ENCODE peak calls at places on chromosomes 11 and 22, in eight cellular contexts. One of them, this sample, is unnamed.

GRCh38 chr11:118602331-118602730 is 5.1 kb upstream of the PHLDB1 start:
- DNase-seq in suprapubic skin: no peak
- DNase-seq in cardiac muscle cell: no peak
- DNase-seq in heart left ventricle: peak
- DNase-seq in OCI-LY7: no peak
- DNase-seq in right lobe of liver: no peak
- DNase-seq in left ventricle myocardium inferior: peak
- DNase-seq in epithelial cell of esophagus: no peak
- DNase-seq in this sample: no peak

GRCh38 chr22:45802074-45802473 is 130.4 kb downstream of the ATXN10 start:
- DNase-seq in suprapubic skin: no peak
- DNase-seq in cardiac muscle cell: no peak
- DNase-seq in heart left ventricle: no peak
- DNase-seq in OCI-LY7: no peak
- DNase-seq in right lobe of liver: no peak
- DNase-seq in left ventricle myocardium inferior: no peak
- DNase-seq in epithelial cell of esophagus: peak
- DNase-seq in this sample: no peak

GRCh38 chr11:85772700-85773099 is 38.2 kb downstream of the SYTL2 start:
- DNase-seq in suprapubic skin: no peak
- DNase-seq in cardiac muscle cell: peak
- DNase-seq in heart left ventricle: no peak
- DNase-seq in OCI-LY7: no peak
- DNase-seq in right lobe of liver: no peak
- DNase-seq in left ventricle myocardium inferior: no peak
- DNase-seq in epithelial cell of esophagus: no peak
- DNase-seq in this sample: no peak

GRCh38 chr11:102623998-102624397 is 1.1 kb downstream of the MMP20 start:
- DNase-seq in suprapubic skin: no peak
- DNase-seq in cardiac muscle cell: no peak
- DNase-seq in heart left ventricle: no peak
- DNase-seq in OCI-LY7: no peak
- DNase-seq in right lobe of liver: no peak
- DNase-seq in left ventricle myocardium inferior: no peak
- DNase-seq in epithelial cell of esophagus: no peak
- DNase-seq in this sample: no peak

GRCh38 chr11:102596578-102596977 is 28.6 kb downstream of the MMP20 start:
- DNase-seq in suprapubic skin: no peak
- DNase-seq in cardiac muscle cell: no peak
- DNase-seq in heart left ventricle: no peak
- DNase-seq in OCI-LY7: no peak
- DNase-seq in right lobe of liver: no peak
- DNase-seq in left ventricle myocardium inferior: no peak
- DNase-seq in epithelial cell of esophagus: no peak
- DNase-seq in this sample: no peak

GRCh38 chr22:28139993-28140392 is 220.9 kb upstream of the PITPNB start:
- DNase-seq in suprapubic skin: no peak
- DNase-seq in cardiac muscle cell: peak
- DNase-seq in heart left ventricle: no peak
- DNase-seq in OCI-LY7: no peak
- DNase-seq in right lobe of liver: no peak
- DNase-seq in left ventricle myocardium inferior: no peak
- DNase-seq in epithelial cell of esophagus: peak
- DNase-seq in this sample: no peak

GRCh38 chr11:22031791-22032190 is 161.1 kb upstream of the ANO5 start:
- DNase-seq in suprapubic skin: no peak
- DNase-seq in cardiac muscle cell: no peak
- DNase-seq in heart left ventricle: no peak
- DNase-seq in OCI-LY7: no peak
- DNase-seq in right lobe of liver: no peak
- DNase-seq in left ventricle myocardium inferior: no peak
- DNase-seq in epithelial cell of esophagus: no peak
- DNase-seq in this sample: no peak

GRCh38 chr11:120257346-120257745 is 17.4 kb downstream of the POU2F3 start:
- DNase-seq in suprapubic skin: no peak
- DNase-seq in cardiac muscle cell: no peak
- DNase-seq in heart left ventricle: no peak
- DNase-seq in OCI-LY7: no peak
- DNase-seq in right lobe of liver: no peak
- DNase-seq in left ventricle myocardium inferior: no peak
- DNase-seq in epithelial cell of esophagus: no peak
- DNase-seq in this sample: no peak

GRCh38 chr22:25110596-25110845 is 89.1 kb upstream of the CRYBB3 start:
- DNase-seq in suprapubic skin: no peak
- DNase-seq in cardiac muscle cell: no peak
- DNase-seq in heart left ventricle: no peak
- DNase-seq in OCI-LY7: no peak
- DNase-seq in right lobe of liver: no peak
- DNase-seq in left ventricle myocardium inferior: no peak
- DNase-seq in epithelial cell of esophagus: no peak
- DNase-seq in this sample: no peak

GRCh38 chr11:100576044-100577021 is 110.8 kb upstream of the ARHGAP42 start:
- DNase-seq in suprapubic skin: no peak
- DNase-seq in cardiac muscle cell: peak
- DNase-seq in heart left ventricle: no peak
- DNase-seq in OCI-LY7: peak
- DNase-seq in right lobe of liver: no peak
- DNase-seq in left ventricle myocardium inferior: no peak
- DNase-seq in epithelial cell of esophagus: peak
- DNase-seq in this sample: no peak

GRCh38 chr22:37816543-37817180 is 6.5 kb upstream of the GALR3 start:
- DNase-seq in suprapubic skin: no peak
- DNase-seq in cardiac muscle cell: no peak
- DNase-seq in heart left ventricle: no peak
- DNase-seq in OCI-LY7: no peak
- DNase-seq in right lobe of liver: peak
- DNase-seq in left ventricle myocardium inferior: no peak
- DNase-seq in epithelial cell of esophagus: no peak
- DNase-seq in this sample: no peak

GRCh38 chr11:77705195-77705876 is 67.7 kb upstream of the CLNS1A start:
- DNase-seq in suprapubic skin: no peak
- DNase-seq in cardiac muscle cell: no peak
- DNase-seq in heart left ventricle: no peak
- DNase-seq in OCI-LY7: no peak
- DNase-seq in right lobe of liver: no peak
- DNase-seq in left ventricle myocardium inferior: no peak
- DNase-seq in epithelial cell of esophagus: peak
- DNase-seq in this sample: no peak

GRCh38 chr11:86676533-86677154 is 4.2 kb upstream of the ME3 start:
- DNase-seq in suprapubic skin: no peak
- DNase-seq in cardiac muscle cell: peak
- DNase-seq in heart left ventricle: no peak
- DNase-seq in OCI-LY7: peak
- DNase-seq in right lobe of liver: no peak
- DNase-seq in left ventricle myocardium inferior: no peak
- DNase-seq in epithelial cell of esophagus: peak
- DNase-seq in this sample: peak

GRCh38 chr11:69540118-69541000 is 58.9 kb downstream of the LINC01488 start:
- DNase-seq in suprapubic skin: no peak
- DNase-seq in cardiac muscle cell: peak
- DNase-seq in heart left ventricle: peak
- DNase-seq in OCI-LY7: no peak
- DNase-seq in right lobe of liver: no peak
- DNase-seq in left ventricle myocardium inferior: peak
- DNase-seq in epithelial cell of esophagus: no peak
- DNase-seq in this sample: peak

GRCh38 chr11:11318961-11319360 is 34.1 kb downstream of the CSNK2A3 start:
- DNase-seq in suprapubic skin: no peak
- DNase-seq in cardiac muscle cell: no peak
- DNase-seq in heart left ventricle: no peak
- DNase-seq in OCI-LY7: peak
- DNase-seq in right lobe of liver: no peak
- DNase-seq in left ventricle myocardium inferior: no peak
- DNase-seq in epithelial cell of esophagus: no peak
- DNase-seq in this sample: no peak

GRCh38 chr11:15991174-15991655 is 365.1 kb downstream of the SOX6 start:
- DNase-seq in suprapubic skin: no peak
- DNase-seq in cardiac muscle cell: no peak
- DNase-seq in heart left ventricle: no peak
- DNase-seq in OCI-LY7: no peak
- DNase-seq in right lobe of liver: no peak
- DNase-seq in left ventricle myocardium inferior: no peak
- DNase-seq in epithelial cell of esophagus: no peak
- DNase-seq in this sample: no peak

GRCh38 chr22:26837784-26838520 is 180.6 kb downstream of the MIAT start:
- DNase-seq in suprapubic skin: peak
- DNase-seq in cardiac muscle cell: no peak
- DNase-seq in heart left ventricle: no peak
- DNase-seq in OCI-LY7: no peak
- DNase-seq in right lobe of liver: no peak
- DNase-seq in left ventricle myocardium inferior: no peak
- DNase-seq in epithelial cell of esophagus: no peak
- DNase-seq in this sample: no peak

GRCh38 chr11:77092382-77092781 is 10.3 kb upstream of the OMP start:
- DNase-seq in suprapubic skin: no peak
- DNase-seq in cardiac muscle cell: no peak
- DNase-seq in heart left ventricle: no peak
- DNase-seq in OCI-LY7: no peak
- DNase-seq in right lobe of liver: peak
- DNase-seq in left ventricle myocardium inferior: peak
- DNase-seq in epithelial cell of esophagus: no peak
- DNase-seq in this sample: peak

GRCh38 chr22:23225724-23226496 is 45.6 kb downstream of the BCR start:
- DNase-seq in suprapubic skin: no peak
- DNase-seq in cardiac muscle cell: no peak
- DNase-seq in heart left ventricle: peak
- DNase-seq in OCI-LY7: no peak
- DNase-seq in right lobe of liver: no peak
- DNase-seq in left ventricle myocardium inferior: peak
- DNase-seq in epithelial cell of esophagus: peak
- DNase-seq in this sample: peak

GRCh38 chr22:24104307-24105017 is 76.8 kb upstream of the SUSD2 start:
- DNase-seq in suprapubic skin: no peak
- DNase-seq in cardiac muscle cell: no peak
- DNase-seq in heart left ventricle: no peak
- DNase-seq in OCI-LY7: no peak
- DNase-seq in right lobe of liver: peak
- DNase-seq in left ventricle myocardium inferior: no peak
- DNase-seq in epithelial cell of esophagus: no peak
- DNase-seq in this sample: peak

GRCh38 chr11:34150494-34151151 is 45.2 kb downstream of the NAT10 start:
- DNase-seq in suprapubic skin: no peak
- DNase-seq in cardiac muscle cell: no peak
- DNase-seq in heart left ventricle: no peak
- DNase-seq in OCI-LY7: no peak
- DNase-seq in right lobe of liver: no peak
- DNase-seq in left ventricle myocardium inferior: no peak
- DNase-seq in epithelial cell of esophagus: no peak
- DNase-seq in this sample: peak

GRCh38 chr11:64123102-64123434 is 42.8 kb downstream of the MACROD1 start:
- DNase-seq in suprapubic skin: no peak
- DNase-seq in cardiac muscle cell: no peak
- DNase-seq in heart left ventricle: peak
- DNase-seq in OCI-LY7: no peak
- DNase-seq in right lobe of liver: peak
- DNase-seq in left ventricle myocardium inferior: peak
- DNase-seq in epithelial cell of esophagus: peak
- DNase-seq in this sample: peak
- H3K4me3 ChIP-seq in suprapubic skin: no peak
- H3K4me3 ChIP-seq in cardiac muscle cell: no peak
- H3K4me3 ChIP-seq in heart left ventricle: no peak
- H3K4me3 ChIP-seq in OCI-LY7: no peak
- H3K4me3 ChIP-seq in right lobe of liver: no peak
- H3K4me3 ChIP-seq in left ventricle myocardium inferior: no peak
- H3K4me3 ChIP-seq in epithelial cell of esophagus: no peak
- H3K4me3 ChIP-seq in this sample: no peak

DNA sequence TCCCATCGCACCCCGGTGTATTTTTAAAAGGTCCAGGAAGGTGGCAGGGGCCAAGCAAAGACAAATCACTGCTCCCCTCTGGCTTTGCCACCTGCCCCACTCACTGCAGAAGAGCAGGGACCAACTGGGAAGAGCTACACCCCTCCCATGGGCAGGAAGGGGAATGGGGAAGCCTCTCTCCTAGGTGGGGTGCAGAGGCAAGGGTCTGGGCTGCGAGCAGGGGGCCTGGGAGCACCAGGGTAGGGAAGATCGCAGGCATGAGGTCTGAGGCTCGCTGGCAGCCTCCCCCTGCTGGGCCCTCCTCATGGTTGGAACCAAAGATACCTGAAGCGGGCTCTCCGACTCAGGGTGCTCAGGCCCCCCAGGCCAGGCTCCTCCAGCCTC is 36.8 kb downstream of the PISD start:
- DNase-seq in suprapubic skin: no peak
- DNase-seq in cardiac muscle cell: no peak
- DNase-seq in heart left ventricle: no peak
- DNase-seq in OCI-LY7: no peak
- DNase-seq in right lobe of liver: no peak
- DNase-seq in left ventricle myocardium inferior: no peak
- DNase-seq in epithelial cell of esophagus: no peak
- DNase-seq in this sample: no peak
- TF ChIP-seq CTCF in suprapubic skin: no peak
- TF ChIP-seq CTCF in cardiac muscle cell: no peak
- TF ChIP-seq CTCF in heart left ventricle: no peak
- TF ChIP-seq CTCF in OCI-LY7: no peak
- TF ChIP-seq CTCF in right lobe of liver: no peak
- TF ChIP-seq CTCF in left ventricle myocardium inferior: no peak
- TF ChIP-seq CTCF in epithelial cell of esophagus: no peak
- TF ChIP-seq CTCF in this sample: no peak

GRCh38 chr11:64712430-64713030 is 10.5 kb downstream of the NRXN2 start:
- DNase-seq in suprapubic skin: no peak
- DNase-seq in cardiac muscle cell: no peak
- DNase-seq in heart left ventricle: no peak
- DNase-seq in OCI-LY7: no peak
- DNase-seq in right lobe of liver: no peak
- DNase-seq in left ventricle myocardium inferior: no peak
- DNase-seq in epithelial cell of esophagus: no peak
- DNase-seq in this sample: no peak
- H3K4me3 ChIP-seq in suprapubic skin: no peak
- H3K4me3 ChIP-seq in cardiac muscle cell: no peak
- H3K4me3 ChIP-seq in heart left ventricle: no peak
- H3K4me3 ChIP-seq in OCI-LY7: no peak
- H3K4me3 ChIP-seq in right lobe of liver: no peak
- H3K4me3 ChIP-seq in left ventricle myocardium inferior: no peak
- H3K4me3 ChIP-seq in epithelial cell of esophagus: no peak
- H3K4me3 ChIP-seq in this sample: no peak

GRCh38 chr11:131912127-131912526 is 541.7 kb downstream of the NTM start:
- DNase-seq in suprapubic skin: no peak
- DNase-seq in cardiac muscle cell: no peak
- DNase-seq in heart left ventricle: no peak
- DNase-seq in OCI-LY7: no peak
- DNase-seq in right lobe of liver: no peak
- DNase-seq in left ventricle myocardium inferior: no peak
- DNase-seq in epithelial cell of esophagus: no peak
- DNase-seq in this sample: no peak

GRCh38 chr11:131914299-131914902 is 544.0 kb downstream of the NTM start:
- DNase-seq in suprapubic skin: no peak
- DNase-seq in cardiac muscle cell: no peak
- DNase-seq in heart left ventricle: no peak
- DNase-seq in OCI-LY7: no peak
- DNase-seq in right lobe of liver: no peak
- DNase-seq in left ventricle myocardium inferior: no peak
- DNase-seq in epithelial cell of esophagus: peak
- DNase-seq in this sample: no peak

GRCh38 chr11:131916633-131917032 is 546.2 kb downstream of the NTM start:
- DNase-seq in suprapubic skin: no peak
- DNase-seq in cardiac muscle cell: no peak
- DNase-seq in heart left ventricle: no peak
- DNase-seq in OCI-LY7: no peak
- DNase-seq in right lobe of liver: no peak
- DNase-seq in left ventricle myocardium inferior: no peak
- DNase-seq in epithelial cell of esophagus: no peak
- DNase-seq in this sample: no peak

GRCh38 chr11:131910491-131911387 is 540.3 kb downstream of the NTM start:
- DNase-seq in suprapubic skin: no peak
- DNase-seq in cardiac muscle cell: peak
- DNase-seq in heart left ventricle: no peak
- DNase-seq in OCI-LY7: no peak
- DNase-seq in right lobe of liver: no peak
- DNase-seq in left ventricle myocardium inferior: no peak
- DNase-seq in epithelial cell of esophagus: peak
- DNase-seq in this sample: peak

GRCh38 chr11:131913267-131913666 is 542.9 kb downstream of the NTM start:
- DNase-seq in suprapubic skin: no peak
- DNase-seq in cardiac muscle cell: no peak
- DNase-seq in heart left ventricle: no peak
- DNase-seq in OCI-LY7: no peak
- DNase-seq in right lobe of liver: no peak
- DNase-seq in left ventricle myocardium inferior: no peak
- DNase-seq in epithelial cell of esophagus: no peak
- DNase-seq in this sample: no peak
- TF ChIP-seq CTCF in suprapubic skin: no peak
- TF ChIP-seq CTCF in cardiac muscle cell: no peak
- TF ChIP-seq CTCF in heart left ventricle: no peak
- TF ChIP-seq CTCF in OCI-LY7: no peak
- TF ChIP-seq CTCF in right lobe of liver: no peak
- TF ChIP-seq CTCF in left ventricle myocardium inferior: no peak
- TF ChIP-seq CTCF in epithelial cell of esophagus: no peak
- TF ChIP-seq CTCF in this sample: no peak